ENCODE peak calls at places on chromosomes 11 and 22, in seven cellular contexts. I is ovary, D is breast epithelium, W is stomach, V is spleen, F is sigmoid colon, X is A549. G is an unnamed sample.

GRCh38 chr11:70067036-70067435 is 11.1 kb upstream of the ANO1 start:
- DNase-seq in I (no peak), D (no peak), W (no peak), V (no peak), F (peak; percentile 39), X (no peak), G (no peak)

GRCh38 chr11:12090061-12090572 is 20.3 kb upstream of the MICAL2 start:
- DNase-seq in I (no peak), D (peak; percentile 56), W (no peak), V (no peak), F (no peak), X (no peak), G (no peak)

GRCh38 chr11:46322759-46323158 is 24.5 kb upstream of the DGKZ start:
- DNase-seq in I (no peak), D (no peak), W (no peak), V (no peak), F (no peak), X (no peak), G (no peak)

GRCh38 chr11:119791047-119791446 is 62.0 kb upstream of the NECTIN1 start:
- DNase-seq in I (no peak), D (no peak), W (no peak), V (peak; percentile 64), F (peak; percentile 32), X (no peak), G (no peak)

GRCh38 chr22:19876941-19877625 is 22.4 kb upstream of the GNB1L start:
- DNase-seq in I (peak; percentile 13), D (no peak), W (no peak), V (peak; percentile 61), F (peak; percentile 57), X (no peak), G (peak; percentile 2)

GRCh38 chr11:28983780-28984179 is 875.6 kb downstream of the METTL15 start:
- DNase-seq in I (no peak), D (no peak), W (no peak), V (no peak), F (no peak), X (no peak), G (peak; percentile 84)

GRCh38 chr11:13009921-13010736 is 1.0 kb downstream of the RASSF10 start:
- DNase-seq in I (no peak), D (no peak), W (peak; percentile 54), V (no peak), F (no peak), X (peak; percentile 32), G (peak; percentile 20)

GRCh38 chr11:47918882-47919495 is 61.4 kb upstream of the PTPRJ start:
- DNase-seq in I (no peak), D (no peak), W (no peak), V (peak; percentile 14), F (no peak), X (peak; percentile 54), G (peak; percentile 44)

GRCh38 chr11:3200388-3201111 is 18.1 kb downstream of the MRGPRG start:
- DNase-seq in I (peak; percentile 6), D (no peak), W (no peak), V (no peak), F (peak; percentile 48), X (no peak), G (no peak)

GRCh38 chr11:121757480-121758125 is 304.8 kb upstream of the SORL1-AS1 start:
- DNase-seq in I (no peak), D (no peak), W (no peak), V (no peak), F (no peak), X (no peak), G (peak; percentile 69)

GRCh38 chr11:12199231-12199948 is 89.0 kb downstream of the MICAL2 start:
- DNase-seq in I (no peak), D (no peak), W (no peak), V (no peak), F (no peak), X (no peak), G (no peak)

GRCh38 chr11:27452147-27452546 is 20.4 kb downstream of the LGR4 start:
- DNase-seq in I (no peak), D (no peak), W (no peak), V (no peak), F (no peak), X (no peak), G (no peak)

GRCh38 chr11:4606231-4607015 is 1.6 kb downstream of the TRIM68 start:
- DNase-seq in I (no peak), D (no peak), W (no peak), V (no peak), F (no peak), X (no peak), G (no peak)

GRCh38 chr11:78789365-78789764 is 214.7 kb upstream of the NARS2 start:
- DNase-seq in I (no peak), D (no peak), W (no peak), V (no peak), F (no peak), X (no peak), G (no peak)

GRCh38 chr22:20437253-20438065 is at the start of gene SCARF2:
- DNase-seq in I (peak; percentile 78), D (no peak), W (no peak), V (peak; percentile 75), F (peak; percentile 84), X (no peak), G (peak; percentile 56)

GRCh38 chr11:65182258-65183170 is 786 bp downstream of the CAPN1 start:
- DNase-seq in I (peak; percentile 48), D (no peak), W (peak; percentile 61), V (peak; percentile 82), F (peak; percentile 77), X (no peak), G (peak; percentile 70)

GRCh38 chr22:37959231-37959825 is 5.8 kb downstream of the POLR2F start:
- DNase-seq in I (no peak), D (no peak), W (no peak), V (no peak), F (no peak), X (no peak), G (no peak)

GRCh38 chr11:72574046-72574445 is 100.2 kb downstream of the PDE2A start:
- DNase-seq in I (no peak), D (no peak), W (peak; percentile 10), V (no peak), F (no peak), X (no peak), G (no peak)

GRCh38 chr11:112942966-112943643 is 18.1 kb upstream of the NCAM1 start:
- DNase-seq in I (no peak), D (no peak), W (no peak), V (no peak), F (no peak), X (no peak), G (peak; percentile 50)

GRCh38 chr11:81237139-81237538 is 1496.5 kb downstream of the FAM181B start:
- DNase-seq in I (no peak), D (no peak), W (no peak), V (no peak), F (no peak), X (no peak), G (no peak)

GRCh38 chr11:12642040-12642439 is 32.2 kb upstream of the TEAD1 start:
- DNase-seq in I (no peak), D (no peak), W (no peak), V (no peak), F (no peak), X (no peak), G (no peak)

GRCh38 chr11:43789700-43790443 is 90.8 kb upstream of the ALKBH3 start:
- DNase-seq in I (no peak), D (no peak), W (no peak), V (no peak), F (no peak), X (no peak), G (no peak)

GRCh38 chr11:121671276-121672168 is 218.8 kb upstream of the SORL1-AS1 start:
- DNase-seq in I (peak; percentile 41), D (no peak), W (no peak), V (no peak), F (no peak), X (no peak), G (peak; percentile 54)

DNA sequence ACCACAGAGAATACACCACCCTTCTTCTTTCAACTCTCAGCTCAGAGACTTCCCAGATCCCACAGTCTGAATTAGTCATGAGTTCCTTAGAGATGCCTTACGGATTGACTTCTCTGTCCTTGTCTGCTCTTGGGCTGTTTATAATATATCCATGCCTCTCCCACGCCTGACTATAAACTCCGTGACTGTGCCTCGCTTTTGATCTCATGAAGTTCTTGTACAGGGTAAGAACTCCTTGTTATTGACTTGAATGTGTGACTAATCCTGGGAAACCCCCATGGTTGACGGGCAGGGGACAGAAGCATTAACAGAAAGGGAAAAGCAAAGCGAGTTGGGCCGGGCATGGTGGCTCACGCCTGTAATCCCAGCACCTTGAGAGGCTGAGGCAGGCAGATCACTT is 62.4 kb upstream of the POU2AF1 start:
- DNase-seq in I (no peak), D (no peak), W (no peak), V (no peak), F (peak; percentile 78), X (no peak), G (no peak)
- H3K27ac ChIP-seq in I (no peak overlapping the region), D (no peak overlapping the region), W (no peak overlapping the region), V (no peak overlapping the region), F (no peak overlapping the region), X (no peak overlapping the region), G (no peak overlapping the region)

GRCh38 chr11:126336646-126337045 is 18.8 kb upstream of the ST3GAL4 start:
- DNase-seq in I (no peak), D (no peak), W (no peak), V (peak; percentile 79), F (no peak), X (no peak), G (no peak)
- TF ChIP-seq POLR2A in I (no peak), D (no peak), W (no peak), V (no peak), F (no peak), X (no peak), G (no peak)

DNA sequence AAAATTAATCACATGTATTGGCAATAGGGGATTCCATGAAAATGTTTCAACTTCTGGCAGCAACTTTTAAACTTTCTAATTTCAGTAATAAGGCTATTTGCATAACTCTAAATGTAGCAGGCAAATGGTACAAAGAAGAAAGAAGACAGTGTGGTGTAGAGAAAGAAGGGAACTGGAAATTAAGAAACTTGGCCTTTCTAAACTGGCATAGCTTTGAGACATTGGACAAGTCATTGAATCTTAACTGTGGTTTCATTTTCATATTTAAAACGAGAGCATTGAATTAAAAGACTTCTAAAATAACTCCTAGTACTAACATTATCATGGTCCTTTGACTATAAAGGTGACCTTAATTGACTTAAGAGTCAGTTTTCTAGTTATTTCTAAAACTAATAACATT is 125.0 kb downstream of the UVRAG start:
- DNase-seq in I (no peak), D (no peak), W (no peak), V (no peak), F (no peak), X (no peak), G (no peak)
- H3K27ac ChIP-seq in I (no peak overlapping the region), D (no peak overlapping the region), W (no peak overlapping the region), V (no peak overlapping the region), F (no peak overlapping the region), X (no peak overlapping the region), G (no peak overlapping the region)

DNA sequence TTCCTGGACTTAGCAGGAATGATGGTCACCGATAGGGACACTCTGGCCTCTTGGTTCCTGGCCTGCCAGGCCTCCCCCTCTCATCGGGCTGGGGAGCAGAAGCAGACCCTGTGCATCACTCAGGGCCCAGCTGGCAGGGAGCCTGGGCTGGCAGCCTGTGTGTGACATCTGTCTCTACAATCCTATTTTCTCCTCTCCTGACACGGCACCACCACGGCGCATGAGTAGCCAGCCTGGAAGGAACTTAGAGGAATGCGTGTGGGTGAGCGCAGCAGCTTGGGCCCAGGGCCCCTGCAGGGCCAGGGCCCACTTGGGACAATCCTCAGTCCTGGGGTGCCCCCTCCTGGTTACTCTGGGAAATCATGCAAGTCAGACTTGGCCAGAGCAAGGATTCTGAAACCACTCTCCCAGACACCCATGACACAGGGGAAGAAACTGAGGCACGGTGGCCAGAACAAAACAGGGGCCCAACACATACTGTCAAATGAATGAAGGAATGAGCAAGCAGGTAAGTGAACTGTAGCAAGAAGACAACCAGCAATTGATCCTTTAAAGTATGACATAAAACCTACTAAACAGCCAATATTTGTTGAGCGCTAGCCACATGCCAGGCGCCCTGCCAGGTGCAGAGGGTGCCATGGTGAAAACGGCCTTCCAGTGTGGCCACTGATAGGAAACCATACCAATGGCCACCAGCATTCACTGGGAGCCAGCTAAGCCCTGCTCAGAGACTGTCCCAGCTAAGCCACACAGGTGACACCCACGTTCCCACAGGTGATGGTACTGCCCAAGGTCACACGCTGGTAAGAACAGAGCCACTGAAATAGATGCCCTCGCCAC is 13.3 kb downstream of the RSPH14 start:
- DNase-seq in I (peak; percentile 87), D (peak; percentile 55), W (peak; percentile 84), V (peak; percentile 90), F (peak; percentile 78), X (peak; percentile 58), G (peak; percentile 80)
- TF ChIP-seq POLR2A in I (no peak), D (no peak), W (no peak), V (no peak), F (no peak), X (no peak), G (no peak)